ENCODE peak calls at places on chromosomes 7 and 10, in nine cellular contexts. C is naive B cell; E is AG09309; W is activated effector memory CD4-positive, alpha-beta T cell treated with anti-CD3 and anti-CD28 coated beads, Interleukin-2, amount 50 U/mL, for 16 hours; R is WTC11; X is EH; Y is kidney tubule cell; F is skeletal muscle cell; Z is NCI-H1417. G is an unnamed sample.

GRCh38 chr7:92925876-92926696 is 89.7 kb upstream of the CDK6 start:
- DNase-seq in C (no peak), E (no peak), W (no peak), R (peak), X (no peak), Y (no peak), F (peak), Z (no peak), G (no peak)

GRCh38 chr10:84337199-84337598 is 8.8 kb downstream of the CCSER2 start:
- DNase-seq in C (no peak), E (no peak), W (no peak), R (no peak), X (peak), Y (no peak), F (peak), Z (no peak), G (no peak)

GRCh38 chr7:122166708-122167107 is 22.7 kb upstream of the AASS start:
- DNase-seq in C (no peak), E (peak), W (no peak), R (no peak), X (peak), Y (peak), F (no peak), Z (no peak), G (no peak)

GRCh38 chr10:17144757-17145156 is 15.1 kb upstream of the CUBN start:
- DNase-seq in C (no peak), E (no peak), W (peak), R (no peak), X (no peak), Y (no peak), F (no peak), Z (no peak), G (no peak)

GRCh38 chr10:127278001-127278400 is 81.6 kb upstream of the INSYN2A start:
- DNase-seq in C (no peak), E (no peak), W (no peak), R (no peak), X (peak), Y (peak), F (peak), Z (no peak), G (no peak)

GRCh38 chr10:84205049-84205852 is 10.9 kb downstream of the CDHR1 start:
- DNase-seq in C (peak), E (no peak), W (peak), R (peak), X (peak), Y (peak), F (no peak), Z (peak), G (no peak)

GRCh38 chr7:74481458-74482324 is 28.0 kb downstream of the GTF2IRD1 start:
- DNase-seq in C (no peak), E (no peak), W (no peak), R (no peak), X (no peak), Y (no peak), F (no peak), Z (no peak), G (no peak)

GRCh38 chr10:16271571-16271970 is 165.2 kb upstream of the PTER start:
- DNase-seq in C (no peak), E (no peak), W (no peak), R (no peak), X (no peak), Y (no peak), F (no peak), Z (no peak), G (no peak)

GRCh38 chr7:149028346-149029109 is at the start of gene PDIA4:
- DNase-seq in C (peak), E (peak), W (peak), R (peak), X (peak), Y (peak), F (peak), Z (peak), G (peak)

G was measured in GOT3.